ENCODE peak calls at places on chromosomes 12 and 14, in ten cellular contexts. Q is Panc1, X is suprapubic skin, I is GM23338, H is stomach, F is sigmoid colon, A is HCT116, L is endothelial cell of umbilical vein, Z is HepG2, G is esophagus muscularis mucosa. M is an unnamed sample.

GRCh38 chr14:68897559-68898160 is 81.4 kb downstream of the ACTN1 start:
- DNase-seq in Q (no peak), Z (no peak), L (no peak), X (no peak), A (no peak), G (no peak), H (no peak), I (no peak), F (no peak), M (no peak)

GRCh38 chr14:102317564-102318248 is 1.8 kb upstream of the ZNF839 start:
- DNase-seq in G (no peak), X (no peak), A (no peak), I (peak; percentile 48), F (peak; percentile 57), Q (no peak), L (peak; percentile 39), H (no peak), Z (peak; percentile 71), M (peak; percentile 52)

GRCh38 chr14:96180004-96180403 is 24.6 kb upstream of the BDKRB2 start:
- DNase-seq in F (no peak), Z (no peak), X (no peak), G (no peak), I (no peak), Q (no peak), A (no peak), L (no peak), H (no peak), M (no peak)

GRCh38 chr14:53956427-53957201 is at the start of gene BMP4:
- DNase-seq in L (peak; percentile 86), I (peak; percentile 97), X (peak; percentile 94), F (peak; percentile 95), Q (no peak), H (peak; percentile 76), Z (peak; percentile 82), A (peak; percentile 82), G (no peak), M (peak; percentile 69)

GRCh38 chr14:89186850-89187376 is 230.1 kb downstream of the FOXN3 start:
- DNase-seq in X (no peak), Q (no peak), I (no peak), G (no peak), Z (no peak), A (no peak), L (no peak), H (no peak), F (no peak), M (no peak)

GRCh38 chr14:99363051-99363450 is 91.1 kb upstream of the BCL11B start:
- DNase-seq in G (no peak), I (no peak), Z (no peak), F (no peak), A (no peak), L (no peak), H (no peak), X (no peak), Q (no peak), M (no peak)

GRCh38 chr14:68282479-68283377 is 463.1 kb downstream of the RAD51B start:
- DNase-seq in Q (no peak), I (no peak), H (no peak), F (no peak), X (no peak), L (no peak), Z (peak; percentile 42), A (no peak), G (no peak), M (no peak)

GRCh38 chr12:120290541-120291312 is 976 bp downstream of the RNU4-2 start:
- DNase-seq in H (peak; percentile 42), X (no peak), A (no peak), G (no peak), Z (peak; percentile 35), Q (peak; percentile 46), F (peak; percentile 69), L (peak; percentile 22), I (peak; percentile 50), M (no peak)

GRCh38 chr12:25994901-25995625 is 36.6 kb downstream of the RASSF8 start:
- DNase-seq in F (no peak), Q (no peak), X (no peak), H (no peak), Z (no peak), L (no peak), I (peak; percentile 41), A (no peak), G (no peak), M (no peak)

GRCh38 chr12:19002192-19002591 is 127.3 kb upstream of the PLEKHA5 start:
- DNase-seq in I (no peak), L (no peak), G (no peak), Q (no peak), Z (no peak), H (no peak), F (no peak), X (no peak), A (no peak), M (no peak)

GRCh38 chr14:49173765-49174373 is 412.3 kb downstream of the RPS29 start:
- DNase-seq in Q (peak; percentile 50), I (peak; percentile 93), L (peak; percentile 55), F (no peak), A (peak; percentile 63), G (no peak), Z (peak; percentile 63), X (no peak), H (peak; percentile 61), M (no peak)

GRCh38 chr14:99412122-99413061 is 68.3 kb downstream of the SETD3 start:
- DNase-seq in H (no peak), Q (no peak), A (no peak), G (no peak), I (peak; percentile 91), Z (no peak), L (no peak), F (no peak), X (no peak), M (no peak)

GRCh38 chr12:86523844-86524243 is 267.7 kb upstream of the MGAT4C start:
- DNase-seq in X (no peak), L (no peak), A (no peak), H (no peak), G (no peak), Z (no peak), F (no peak), I (no peak), Q (no peak), M (no peak)

GRCh38 chr12:76268267-76268666 is 79.9 kb downstream of the BBS10 start:
- DNase-seq in Z (no peak), I (no peak), G (no peak), X (no peak), A (no peak), L (no peak), Q (no peak), H (no peak), F (no peak), M (no peak)

GRCh38 chr12:22653790-22654189 is 28.8 kb downstream of the ETNK1 start:
- DNase-seq in Z (no peak), Q (no peak), F (no peak), A (no peak), I (no peak), L (peak; percentile 42), G (no peak), H (no peak), X (no peak), M (no peak)

GRCh38 chr14:103315368-103315911 is 18.6 kb upstream of the EIF5 start:
- DNase-seq in L (peak; percentile 45), Q (no peak), F (no peak), Z (peak; percentile 74), I (no peak), X (no peak), G (no peak), H (no peak), A (no peak), M (no peak)

GRCh38 chr12:19750116-19750644 is 310.9 kb downstream of the AEBP2 start:
- DNase-seq in F (no peak), X (no peak), G (no peak), Q (no peak), I (no peak), Z (no peak), A (no peak), H (no peak), L (no peak), M (no peak)

GRCh38 chr14:32246751-32247150 is 43.7 kb upstream of the RNU6-8 start:
- DNase-seq in Q (no peak), L (no peak), G (no peak), I (no peak), A (no peak), F (no peak), X (no peak), Z (no peak), H (no peak), M (no peak)

GRCh38 chr12:3901116-3901515 is 27.9 kb upstream of the PARP11 start:
- DNase-seq in X (no peak), H (no peak), I (no peak), Q (no peak), Z (no peak), G (no peak), A (no peak), L (no peak), F (no peak), M (no peak)
- TF ChIP-seq CTCF in X (no peak), H (no peak), I (peak; percentile 76), Q (no peak), Z (no peak), G (no peak), A (no peak), L (no peak), F (no peak), M (no peak)

DNA sequence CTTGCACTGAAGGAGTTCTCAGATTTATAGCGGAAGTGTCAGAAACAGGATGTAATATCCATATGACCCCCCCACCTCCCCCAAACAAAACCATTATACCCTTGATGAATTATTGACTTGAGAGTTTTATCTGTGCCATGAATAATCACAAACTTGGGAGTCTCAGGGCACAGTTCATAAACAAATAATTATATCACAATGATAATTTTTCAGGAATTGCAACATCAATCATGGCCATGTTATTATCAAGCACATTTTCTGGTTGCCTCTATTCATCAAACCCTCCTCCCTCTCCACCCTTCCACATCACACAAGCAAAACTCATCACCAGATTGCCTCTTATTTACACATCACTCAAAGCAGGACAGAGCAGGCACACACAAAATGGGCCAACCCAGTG is 141.4 kb downstream of the EGLN3 start:
- DNase-seq in Z (no peak), I (no peak), H (no peak), A (no peak), X (no peak), L (no peak), F (no peak), G (no peak), Q (no peak), M (no peak)
- TF ChIP-seq POLR2AphosphoS5 in Z (no peak), I (no peak), H (no peak), A (no peak), X (no peak), L (no peak), F (no peak), G (no peak), Q (no peak), M (no peak)

DNA sequence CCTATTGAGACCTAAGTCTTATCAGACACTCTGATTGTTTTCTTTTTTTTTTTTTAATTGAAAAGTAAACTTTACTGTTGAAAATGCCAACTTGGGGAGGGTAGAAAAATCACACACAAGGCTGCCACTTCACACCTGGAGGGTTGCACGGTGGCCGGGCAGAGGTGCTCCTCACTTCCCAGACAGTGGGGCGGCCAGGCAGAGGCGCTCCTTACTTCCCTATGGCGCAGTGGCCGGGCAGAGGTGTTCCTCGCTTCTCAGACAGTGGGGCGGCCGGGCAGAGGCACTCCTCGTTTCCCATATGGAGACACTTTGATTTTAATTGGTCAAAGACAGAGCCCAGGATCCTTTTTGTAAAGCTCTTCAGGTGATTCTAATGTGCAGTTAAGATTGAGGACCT is 399.3 kb downstream of the TMTC2 start:
- DNase-seq in Q (no peak), F (no peak), I (no peak), L (no peak), H (no peak), G (no peak), A (no peak), X (no peak), Z (no peak), M (no peak)
- TF ChIP-seq CTCF in Q (no peak), F (no peak), I (no peak), L (no peak), H (no peak), G (no peak), A (no peak), X (no peak), Z (no peak), M (no peak)

GRCh38 chr14:104659146-104659545 is 30.3 kb upstream of the INF2 start:
- DNase-seq in Q (no peak), I (no peak), X (no peak), H (no peak), F (no peak), G (no peak), Z (no peak), A (no peak), L (no peak), M (no peak)
- TF ChIP-seq POLR2AphosphoS5 in Q (no peak), I (no peak), X (no peak), H (no peak), F (no peak), G (no peak), Z (no peak), A (no peak), L (no peak), M (no peak)

M was measured in breast epithelium.